ENCODE peak calls at places on chromosomes 1 and 21, in seven cellular contexts. A is NCI-H1417; P is aorta; O is left lung; V is Right ventricle myocardium inferior; S is stimulated activated CD4-positive, alpha-beta T cell treated with anti-CD3 and anti-CD28 coated beads, TNF-alpha, amount 100 ng/mL, for 48 hours; N is RWPE1. G is an unnamed sample.

GRCh38 chr1:199855580-199855979 is 171.9 kb upstream of the NR5A2 start:
- DNase-seq in O (no peak), N (peak; percentile 89), S (no peak), P (no peak), V (no peak), A (no peak), G (no peak)

GRCh38 chr1:12491691-12492090 is 126.3 kb downstream of the DHRS3 start:
- DNase-seq in V (no peak), O (no peak), P (no peak), S (no peak), N (no peak), A (no peak), G (no peak)

GRCh38 chr1:204084247-204084772 is 11.4 kb downstream of the SOX13 start:
- DNase-seq in P (peak; percentile 73), N (no peak), V (no peak), S (no peak), A (peak; percentile 99), O (peak; percentile 84), G (peak; percentile 57)

GRCh38 chr1:97143236-97143882 is 421.8 kb downstream of the PTBP2 start:
- DNase-seq in O (no peak), A (no peak), N (peak; percentile 23), P (no peak), S (no peak), V (no peak), G (no peak)

GRCh38 chr21:44926364-44927101 is 5.8 kb upstream of the ITGB2 start:
- DNase-seq in N (no peak), P (peak; percentile 75), O (peak; percentile 87), S (no peak), A (no peak), V (no peak), G (no peak)

GRCh38 chr1:116177861-116178260 is 66.7 kb downstream of the MAB21L3 start:
- DNase-seq in O (no peak), P (no peak), V (no peak), N (no peak), S (no peak), A (no peak), G (no peak)

GRCh38 chr1:57770772-57771171 is 346.9 kb upstream of the DAB1 start:
- DNase-seq in N (no peak), V (no peak), A (peak; percentile 8), P (no peak), S (no peak), O (no peak), G (no peak)

GRCh38 chr1:10686404-10687040 is 109.9 kb downstream of the CASZ1 start:
- DNase-seq in A (peak; percentile 96), V (no peak), O (no peak), N (no peak), S (no peak), P (no peak), G (no peak)

GRCh38 chr1:116496380-116496779 is 74.4 kb downstream of the CD58 start:
- DNase-seq in S (no peak), P (no peak), V (peak; percentile 82), A (no peak), N (no peak), O (no peak), G (no peak)

GRCh38 chr1:2437617-2438016 is 25.3 kb upstream of the PEX10 start:
- DNase-seq in P (no peak), O (no peak), V (no peak), S (no peak), N (no peak), A (no peak), G (no peak)

G was measured in amygdala.